ENCODE peak calls at places on chromosomes 13 and 19, in six cellular contexts. Q, S, O, A, Z and U are unnamed samples.

GRCh38 chr13:113671066-113672001 is 4.3 kb downstream of the GRK1 start:
- DNase-seq in Q (no peak), S (no peak), O (no peak), A (no peak), Z (no peak), U (no peak)

GRCh38 chr13:45575146-45575829 is 40.3 kb downstream of the ERICH6B start:
- DNase-seq in Q (no peak), S (no peak), O (no peak), A (no peak), Z (no peak), U (no peak)

GRCh38 chr19:33502991-33503790 is 18.4 kb downstream of the PEPD start:
- DNase-seq in Q (no peak), S (no peak), O (no peak), A (no peak), Z (no peak), U (no peak)

GRCh38 chr13:31540316-31540715 is 199.0 kb upstream of the RXFP2 start:
- DNase-seq in Q (no peak), S (no peak), O (no peak), A (no peak), Z (no peak), U (no peak)

GRCh38 chr19:17319473-17320238 is 10.3 kb downstream of the DDA1 start:
- DNase-seq in Q (no peak), S (no peak), O (no peak), A (no peak), Z (no peak), U (no peak)

GRCh38 chr13:60745343-60745742 is 348.3 kb downstream of the TDRD3 start:
- DNase-seq in Q (no peak), S (no peak), O (no peak), A (no peak), Z (peak; percentile 67), U (no peak)

GRCh38 chr13:44051923-44052322 is 172.2 kb downstream of the LACC1 start:
- DNase-seq in Q (no peak), S (no peak), O (no peak), A (no peak), Z (no peak), U (no peak)

GRCh38 chr13:100543872-100544602 is 44.6 kb downstream of the GGACT start:
- DNase-seq in Q (no peak), S (no peak), O (no peak), A (no peak), Z (no peak), U (no peak)

GRCh38 chr13:46229251-46229650 is 17.5 kb downstream of the LRRC63 start:
- DNase-seq in Q (no peak), S (no peak), O (no peak), A (no peak), Z (no peak), U (no peak)

GRCh38 chr13:98223741-98224140 is 46.7 kb upstream of the RNF113B start:
- DNase-seq in Q (no peak), S (no peak), O (no peak), A (no peak), Z (no peak), U (no peak)

GRCh38 chr13:67156718-67157049 is 73.5 kb downstream of the PCDH9 start:
- DNase-seq in Q (no peak), S (no peak), O (no peak), A (no peak), Z (no peak), U (no peak)

GRCh38 chr19:3270908-3271307 is 46.4 kb downstream of the CELF5 start:
- DNase-seq in Q (peak; percentile 68), S (no peak), O (peak; percentile 47), A (no peak), Z (peak; percentile 28), U (peak; percentile 99)